ENCODE peak calls at places on chromosomes 12 and 14, in eight cellular contexts. One of them, this sample, is unnamed.

GRCh38 chr14:88706425-88706824 is 86.3 kb downstream of the EML5 start:
- DNase-seq in mesendoderm: no peak
- DNase-seq in astrocyte of the cerebellum: no peak
- DNase-seq in amniotic stem cell: no peak
- DNase-seq in HT-29: no peak
- DNase-seq in SIG-M5: no peak
- DNase-seq in HTR-8/SVneo: no peak
- DNase-seq in CD8-positive, alpha-beta T cell: no peak
- DNase-seq in this sample: no peak

GRCh38 chr14:59126714-59127436 is 61.6 kb upstream of the DAAM1 start:
- DNase-seq in mesendoderm: peak; percentile 67
- DNase-seq in astrocyte of the cerebellum: peak; percentile 32
- DNase-seq in amniotic stem cell: no peak
- DNase-seq in HT-29: peak; percentile 67
- DNase-seq in SIG-M5: no peak
- DNase-seq in HTR-8/SVneo: peak; percentile 91
- DNase-seq in CD8-positive, alpha-beta T cell: peak; percentile 18
- DNase-seq in this sample: peak; percentile 58

GRCh38 chr12:132554857-132555630 is 55.3 kb downstream of the LRCOL1 start:
- DNase-seq in mesendoderm: peak; percentile 45
- DNase-seq in astrocyte of the cerebellum: no peak
- DNase-seq in amniotic stem cell: no peak
- DNase-seq in HT-29: peak; percentile 19
- DNase-seq in SIG-M5: no peak
- DNase-seq in HTR-8/SVneo: no peak
- DNase-seq in CD8-positive, alpha-beta T cell: no peak
- DNase-seq in this sample: peak; percentile 84

GRCh38 chr14:104436047-104436531 is 143.5 kb upstream of the C14orf180 start:
- DNase-seq in mesendoderm: peak; percentile 41
- DNase-seq in astrocyte of the cerebellum: peak; percentile 1
- DNase-seq in amniotic stem cell: no peak
- DNase-seq in HT-29: peak; percentile 4
- DNase-seq in SIG-M5: no peak
- DNase-seq in HTR-8/SVneo: no peak
- DNase-seq in CD8-positive, alpha-beta T cell: no peak
- DNase-seq in this sample: peak; percentile 77

GRCh38 chr12:127231366-127231765 is 1035.6 kb upstream of the TMEM132C start:
- DNase-seq in mesendoderm: no peak
- DNase-seq in astrocyte of the cerebellum: no peak
- DNase-seq in amniotic stem cell: no peak
- DNase-seq in HT-29: no peak
- DNase-seq in SIG-M5: no peak
- DNase-seq in HTR-8/SVneo: no peak
- DNase-seq in CD8-positive, alpha-beta T cell: no peak
- DNase-seq in this sample: no peak

GRCh38 chr12:128259556-128260070 is 7.4 kb upstream of the TMEM132C start:
- DNase-seq in mesendoderm: peak; percentile 60
- DNase-seq in astrocyte of the cerebellum: no peak
- DNase-seq in amniotic stem cell: no peak
- DNase-seq in HT-29: peak; percentile 52
- DNase-seq in SIG-M5: no peak
- DNase-seq in HTR-8/SVneo: no peak
- DNase-seq in CD8-positive, alpha-beta T cell: no peak
- DNase-seq in this sample: peak; percentile 90

GRCh38 chr12:96130396-96131059 is 63.6 kb upstream of the ELK3 start:
- DNase-seq in mesendoderm: no peak
- DNase-seq in astrocyte of the cerebellum: no peak
- DNase-seq in amniotic stem cell: no peak
- DNase-seq in HT-29: no peak
- DNase-seq in SIG-M5: no peak
- DNase-seq in HTR-8/SVneo: no peak
- DNase-seq in CD8-positive, alpha-beta T cell: no peak
- DNase-seq in this sample: no peak

GRCh38 chr12:122094261-122094734 is 15.7 kb downstream of the MLXIP start:
- DNase-seq in mesendoderm: no peak
- DNase-seq in astrocyte of the cerebellum: no peak
- DNase-seq in amniotic stem cell: no peak
- DNase-seq in HT-29: no peak
- DNase-seq in SIG-M5: no peak
- DNase-seq in HTR-8/SVneo: no peak
- DNase-seq in CD8-positive, alpha-beta T cell: no peak
- DNase-seq in this sample: no peak

This sample was measured in endodermal cell.